ENCODE peak calls at places on chromosome 5, in seven cellular contexts. One of them, this sample, is unnamed.
A peak's percentile ranks its signal among the peaks of the same experiment; 100 is the strongest.

GRCh38 chr5:124064956-124065355 is 553.0 kb downstream of the CSNK1G3 start:
- DNase-seq in GM12865: no peak
- DNase-seq in activated T-helper 2 cell treated with anti-CD3 and anti-CD28 coated beads, Interferon-gamma antibody, Interleukin-2, Interleukin-4, amounts not matched to agents 10 μg/mL and 5 μg/mL and 100 μg/mL, durations not matched to agents 14 hours and 24 hours and 36 hours: no peak
- DNase-seq in RWPE1: no peak
- DNase-seq in PC-9: no peak
- DNase-seq in NCI-H345: no peak
- DNase-seq in kidney: no peak
- DNase-seq in this sample: no peak

GRCh38 chr5:148343603-148344230 is 8.4 kb downstream of the SPINK9 start:
- DNase-seq in GM12865: no peak
- DNase-seq in RWPE1: no peak
- DNase-seq in kidney: no peak
- DNase-seq in activated T-helper 2 cell treated with anti-CD3 and anti-CD28 coated beads, Interferon-gamma antibody, Interleukin-2, Interleukin-4, amounts not matched to agents 10 μg/mL and 5 μg/mL and 100 μg/mL, durations not matched to agents 14 hours and 24 hours and 36 hours: no peak
- DNase-seq in PC-9: no peak
- DNase-seq in NCI-H345: no peak
- DNase-seq in this sample: no peak

GRCh38 chr5:83313431-83313830 is 158.1 kb upstream of the VCAN start:
- DNase-seq in NCI-H345: no peak
- DNase-seq in PC-9: no peak
- DNase-seq in kidney: no peak
- DNase-seq in activated T-helper 2 cell treated with anti-CD3 and anti-CD28 coated beads, Interferon-gamma antibody, Interleukin-2, Interleukin-4, amounts not matched to agents 10 μg/mL and 5 μg/mL and 100 μg/mL, durations not matched to agents 14 hours and 24 hours and 36 hours: no peak
- DNase-seq in RWPE1: no peak
- DNase-seq in GM12865: no peak
- DNase-seq in this sample: no peak

GRCh38 chr5:35487255-35488035 is 130.2 kb upstream of the SPEF2 start:
- DNase-seq in PC-9: no peak
- DNase-seq in GM12865: no peak
- DNase-seq in activated T-helper 2 cell treated with anti-CD3 and anti-CD28 coated beads, Interferon-gamma antibody, Interleukin-2, Interleukin-4, amounts not matched to agents 10 μg/mL and 5 μg/mL and 100 μg/mL, durations not matched to agents 14 hours and 24 hours and 36 hours: no peak
- DNase-seq in NCI-H345: no peak
- DNase-seq in kidney: no peak
- DNase-seq in RWPE1: no peak
- DNase-seq in this sample: no peak

GRCh38 chr5:131379723-131380122 is 115.9 kb downstream of the CDC42SE2 start:
- DNase-seq in NCI-H345: no peak
- DNase-seq in kidney: no peak
- DNase-seq in activated T-helper 2 cell treated with anti-CD3 and anti-CD28 coated beads, Interferon-gamma antibody, Interleukin-2, Interleukin-4, amounts not matched to agents 10 μg/mL and 5 μg/mL and 100 μg/mL, durations not matched to agents 14 hours and 24 hours and 36 hours: peak; percentile 59
- DNase-seq in GM12865: peak; percentile 86
- DNase-seq in RWPE1: no peak
- DNase-seq in PC-9: no peak
- DNase-seq in this sample: no peak

GRCh38 chr5:179914032-179914755 is 6.5 kb upstream of the TBC1D9B start:
- DNase-seq in kidney: no peak
- DNase-seq in GM12865: peak; percentile 21
- DNase-seq in PC-9: peak; percentile 78
- DNase-seq in NCI-H345: no peak
- DNase-seq in activated T-helper 2 cell treated with anti-CD3 and anti-CD28 coated beads, Interferon-gamma antibody, Interleukin-2, Interleukin-4, amounts not matched to agents 10 μg/mL and 5 μg/mL and 100 μg/mL, durations not matched to agents 14 hours and 24 hours and 36 hours: no peak
- DNase-seq in RWPE1: peak; percentile 84
- DNase-seq in this sample: no peak

GRCh38 chr5:140344683-140345423 is 1.6 kb downstream of the HBEGF start:
- DNase-seq in PC-9: peak; percentile 51
- DNase-seq in NCI-H345: no peak
- DNase-seq in kidney: no peak
- DNase-seq in RWPE1: peak; percentile 98
- DNase-seq in GM12865: no peak
- DNase-seq in activated T-helper 2 cell treated with anti-CD3 and anti-CD28 coated beads, Interferon-gamma antibody, Interleukin-2, Interleukin-4, amounts not matched to agents 10 μg/mL and 5 μg/mL and 100 μg/mL, durations not matched to agents 14 hours and 24 hours and 36 hours: no peak
- DNase-seq in this sample: no peak

GRCh38 chr5:143527808-143528207 is 124.3 kb upstream of the NR3C1 start:
- DNase-seq in PC-9: no peak
- DNase-seq in activated T-helper 2 cell treated with anti-CD3 and anti-CD28 coated beads, Interferon-gamma antibody, Interleukin-2, Interleukin-4, amounts not matched to agents 10 μg/mL and 5 μg/mL and 100 μg/mL, durations not matched to agents 14 hours and 24 hours and 36 hours: no peak
- DNase-seq in GM12865: no peak
- DNase-seq in NCI-H345: no peak
- DNase-seq in RWPE1: peak; percentile 16
- DNase-seq in kidney: no peak
- DNase-seq in this sample: no peak

GRCh38 chr5:75536694-75537360 is 25.1 kb downstream of the POLK start:
- DNase-seq in NCI-H345: peak; percentile 11
- DNase-seq in GM12865: no peak
- DNase-seq in PC-9: no peak
- DNase-seq in activated T-helper 2 cell treated with anti-CD3 and anti-CD28 coated beads, Interferon-gamma antibody, Interleukin-2, Interleukin-4, amounts not matched to agents 10 μg/mL and 5 μg/mL and 100 μg/mL, durations not matched to agents 14 hours and 24 hours and 36 hours: no peak
- DNase-seq in RWPE1: no peak
- DNase-seq in kidney: peak; percentile 64
- DNase-seq in this sample: no peak

GRCh38 chr5:27087820-27088219 is 49.4 kb upstream of the CDH9 start:
- DNase-seq in PC-9: no peak
- DNase-seq in GM12865: no peak
- DNase-seq in activated T-helper 2 cell treated with anti-CD3 and anti-CD28 coated beads, Interferon-gamma antibody, Interleukin-2, Interleukin-4, amounts not matched to agents 10 μg/mL and 5 μg/mL and 100 μg/mL, durations not matched to agents 14 hours and 24 hours and 36 hours: no peak
- DNase-seq in kidney: no peak
- DNase-seq in RWPE1: no peak
- DNase-seq in NCI-H345: no peak
- DNase-seq in this sample: no peak

GRCh38 chr5:127492854-127493738 is 24.3 kb upstream of the PRRC1 start:
- DNase-seq in activated T-helper 2 cell treated with anti-CD3 and anti-CD28 coated beads, Interferon-gamma antibody, Interleukin-2, Interleukin-4, amounts not matched to agents 10 μg/mL and 5 μg/mL and 100 μg/mL, durations not matched to agents 14 hours and 24 hours and 36 hours: no peak
- DNase-seq in NCI-H345: peak; percentile 61
- DNase-seq in RWPE1: peak; percentile 55
- DNase-seq in PC-9: no peak
- DNase-seq in kidney: no peak
- DNase-seq in GM12865: peak; percentile 18
- DNase-seq in this sample: peak; percentile 30

GRCh38 chr5:161757223-161757622 is 71.7 kb downstream of the GABRA6 start:
- DNase-seq in RWPE1: no peak
- DNase-seq in PC-9: no peak
- DNase-seq in activated T-helper 2 cell treated with anti-CD3 and anti-CD28 coated beads, Interferon-gamma antibody, Interleukin-2, Interleukin-4, amounts not matched to agents 10 μg/mL and 5 μg/mL and 100 μg/mL, durations not matched to agents 14 hours and 24 hours and 36 hours: no peak
- DNase-seq in GM12865: no peak
- DNase-seq in NCI-H345: no peak
- DNase-seq in kidney: no peak
- DNase-seq in this sample: no peak

GRCh38 chr5:141747152-141747640 is 65.2 kb upstream of the ARAP3 start:
- DNase-seq in NCI-H345: peak; percentile 96
- DNase-seq in PC-9: peak; percentile 27
- DNase-seq in GM12865: peak; percentile 38
- DNase-seq in kidney: peak; percentile 94
- DNase-seq in activated T-helper 2 cell treated with anti-CD3 and anti-CD28 coated beads, Interferon-gamma antibody, Interleukin-2, Interleukin-4, amounts not matched to agents 10 μg/mL and 5 μg/mL and 100 μg/mL, durations not matched to agents 14 hours and 24 hours and 36 hours: no peak
- DNase-seq in RWPE1: peak; percentile 65
- DNase-seq in this sample: peak; percentile 82

GRCh38 chr5:79511945-79512493 is 1.9 kb downstream of the HOMER1 start:
- DNase-seq in NCI-H345: no peak
- DNase-seq in kidney: no peak
- DNase-seq in RWPE1: no peak
- DNase-seq in PC-9: no peak
- DNase-seq in activated T-helper 2 cell treated with anti-CD3 and anti-CD28 coated beads, Interferon-gamma antibody, Interleukin-2, Interleukin-4, amounts not matched to agents 10 μg/mL and 5 μg/mL and 100 μg/mL, durations not matched to agents 14 hours and 24 hours and 36 hours: no peak
- DNase-seq in GM12865: no peak
- DNase-seq in this sample: no peak

GRCh38 chr5:141412853-141413539 is at the start of gene PCDHGA10:
- DNase-seq in RWPE1: peak; percentile 29
- DNase-seq in NCI-H345: peak; percentile 1
- DNase-seq in activated T-helper 2 cell treated with anti-CD3 and anti-CD28 coated beads, Interferon-gamma antibody, Interleukin-2, Interleukin-4, amounts not matched to agents 10 μg/mL and 5 μg/mL and 100 μg/mL, durations not matched to agents 14 hours and 24 hours and 36 hours: no peak
- DNase-seq in PC-9: peak; percentile 58
- DNase-seq in GM12865: peak; percentile 86
- DNase-seq in kidney: no peak
- DNase-seq in this sample: no peak

GRCh38 chr5:68454766-68455165 is 239.2 kb downstream of the PIK3R1 start:
- DNase-seq in PC-9: no peak
- DNase-seq in activated T-helper 2 cell treated with anti-CD3 and anti-CD28 coated beads, Interferon-gamma antibody, Interleukin-2, Interleukin-4, amounts not matched to agents 10 μg/mL and 5 μg/mL and 100 μg/mL, durations not matched to agents 14 hours and 24 hours and 36 hours: no peak
- DNase-seq in NCI-H345: no peak
- DNase-seq in kidney: no peak
- DNase-seq in GM12865: no peak
- DNase-seq in RWPE1: no peak
- DNase-seq in this sample: no peak

GRCh38 chr5:7916171-7916804 is 47.3 kb downstream of the MTRR start:
- DNase-seq in activated T-helper 2 cell treated with anti-CD3 and anti-CD28 coated beads, Interferon-gamma antibody, Interleukin-2, Interleukin-4, amounts not matched to agents 10 μg/mL and 5 μg/mL and 100 μg/mL, durations not matched to agents 14 hours and 24 hours and 36 hours: no peak
- DNase-seq in NCI-H345: no peak
- DNase-seq in PC-9: no peak
- DNase-seq in RWPE1: no peak
- DNase-seq in kidney: no peak
- DNase-seq in GM12865: no peak
- DNase-seq in this sample: no peak

GRCh38 chr5:122221857-122222256 is 90.2 kb upstream of the SNCAIP start:
- DNase-seq in activated T-helper 2 cell treated with anti-CD3 and anti-CD28 coated beads, Interferon-gamma antibody, Interleukin-2, Interleukin-4, amounts not matched to agents 10 μg/mL and 5 μg/mL and 100 μg/mL, durations not matched to agents 14 hours and 24 hours and 36 hours: no peak
- DNase-seq in RWPE1: no peak
- DNase-seq in NCI-H345: no peak
- DNase-seq in PC-9: no peak
- DNase-seq in GM12865: no peak
- DNase-seq in kidney: no peak
- DNase-seq in this sample: no peak